ENCODE peak calls at places on chromosomes 7 and 10, in seven cellular contexts. One of them, this sample, is unnamed.

GRCh38 chr10:119940487-119940886 is 48.0 kb downstream of the SEC23IP start:
- DNase-seq in cardiac fibroblast: peak
- DNase-seq in Right ventricle myocardium inferior: no peak
- DNase-seq in stimulated activated CD4-positive, alpha-beta T cell treated with anti-CD3 and anti-CD28 coated beads, Interleukin-1b, Interleukin-23, amount 100 ng/mL, for 24 hours: no peak
- DNase-seq in NCI-H460: no peak
- DNase-seq in thoracic aorta: no peak
- DNase-seq in naive thymus-derived CD4-positive, alpha-beta T cell: no peak
- DNase-seq in this sample: no peak

GRCh38 chr10:133454204-133454893 is 604 bp downstream of the SCART1 start:
- DNase-seq in NCI-H460: no peak
- DNase-seq in naive thymus-derived CD4-positive, alpha-beta T cell: no peak
- DNase-seq in Right ventricle myocardium inferior: peak
- DNase-seq in thoracic aorta: no peak
- DNase-seq in stimulated activated CD4-positive, alpha-beta T cell treated with anti-CD3 and anti-CD28 coated beads, Interleukin-1b, Interleukin-23, amount 100 ng/mL, for 24 hours: no peak
- DNase-seq in cardiac fibroblast: no peak
- DNase-seq in this sample: peak

GRCh38 chr7:96329189-96329588 is 7.3 kb upstream of the SLC25A13 start:
- DNase-seq in cardiac fibroblast: no peak
- DNase-seq in stimulated activated CD4-positive, alpha-beta T cell treated with anti-CD3 and anti-CD28 coated beads, Interleukin-1b, Interleukin-23, amount 100 ng/mL, for 24 hours: no peak
- DNase-seq in thoracic aorta: no peak
- DNase-seq in NCI-H460: no peak
- DNase-seq in naive thymus-derived CD4-positive, alpha-beta T cell: no peak
- DNase-seq in Right ventricle myocardium inferior: no peak
- DNase-seq in this sample: no peak

GRCh38 chr10:103038570-103038969 is 120.5 kb downstream of the CNNM2 start:
- DNase-seq in Right ventricle myocardium inferior: no peak
- DNase-seq in cardiac fibroblast: no peak
- DNase-seq in thoracic aorta: no peak
- DNase-seq in stimulated activated CD4-positive, alpha-beta T cell treated with anti-CD3 and anti-CD28 coated beads, Interleukin-1b, Interleukin-23, amount 100 ng/mL, for 24 hours: no peak
- DNase-seq in NCI-H460: no peak
- DNase-seq in naive thymus-derived CD4-positive, alpha-beta T cell: no peak
- DNase-seq in this sample: no peak

GRCh38 chr7:155808551-155809331 is 3.5 kb downstream of the SHH start:
- DNase-seq in stimulated activated CD4-positive, alpha-beta T cell treated with anti-CD3 and anti-CD28 coated beads, Interleukin-1b, Interleukin-23, amount 100 ng/mL, for 24 hours: no peak
- DNase-seq in naive thymus-derived CD4-positive, alpha-beta T cell: no peak
- DNase-seq in NCI-H460: no peak
- DNase-seq in Right ventricle myocardium inferior: no peak
- DNase-seq in cardiac fibroblast: no peak
- DNase-seq in thoracic aorta: no peak
- DNase-seq in this sample: peak

GRCh38 chr7:98294798-98295382 is 13.4 kb downstream of the BRI3 start:
- DNase-seq in Right ventricle myocardium inferior: no peak
- DNase-seq in cardiac fibroblast: peak
- DNase-seq in NCI-H460: peak
- DNase-seq in thoracic aorta: no peak
- DNase-seq in stimulated activated CD4-positive, alpha-beta T cell treated with anti-CD3 and anti-CD28 coated beads, Interleukin-1b, Interleukin-23, amount 100 ng/mL, for 24 hours: peak
- DNase-seq in naive thymus-derived CD4-positive, alpha-beta T cell: no peak
- DNase-seq in this sample: peak

GRCh38 chr7:111756687-111757178 is 194.4 kb upstream of the IMMP2L start:
- DNase-seq in NCI-H460: no peak
- DNase-seq in naive thymus-derived CD4-positive, alpha-beta T cell: no peak
- DNase-seq in cardiac fibroblast: peak
- DNase-seq in stimulated activated CD4-positive, alpha-beta T cell treated with anti-CD3 and anti-CD28 coated beads, Interleukin-1b, Interleukin-23, amount 100 ng/mL, for 24 hours: no peak
- DNase-seq in thoracic aorta: no peak
- DNase-seq in Right ventricle myocardium inferior: peak
- DNase-seq in this sample: peak

GRCh38 chr7:140005754-140006503 is 56.8 kb downstream of the PARP12 start:
- DNase-seq in NCI-H460: no peak
- DNase-seq in stimulated activated CD4-positive, alpha-beta T cell treated with anti-CD3 and anti-CD28 coated beads, Interleukin-1b, Interleukin-23, amount 100 ng/mL, for 24 hours: no peak
- DNase-seq in cardiac fibroblast: peak
- DNase-seq in naive thymus-derived CD4-positive, alpha-beta T cell: no peak
- DNase-seq in Right ventricle myocardium inferior: no peak
- DNase-seq in thoracic aorta: no peak
- DNase-seq in this sample: peak

GRCh38 chr10:31146496-31147219 is 115.0 kb upstream of the ZNF438 start:
- DNase-seq in Right ventricle myocardium inferior: peak
- DNase-seq in NCI-H460: peak
- DNase-seq in naive thymus-derived CD4-positive, alpha-beta T cell: peak
- DNase-seq in stimulated activated CD4-positive, alpha-beta T cell treated with anti-CD3 and anti-CD28 coated beads, Interleukin-1b, Interleukin-23, amount 100 ng/mL, for 24 hours: no peak
- DNase-seq in thoracic aorta: no peak
- DNase-seq in cardiac fibroblast: peak
- DNase-seq in this sample: peak

GRCh38 chr7:112080441-112080840 is 125.8 kb downstream of the DOCK4 start:
- DNase-seq in naive thymus-derived CD4-positive, alpha-beta T cell: no peak
- DNase-seq in NCI-H460: peak
- DNase-seq in cardiac fibroblast: peak
- DNase-seq in stimulated activated CD4-positive, alpha-beta T cell treated with anti-CD3 and anti-CD28 coated beads, Interleukin-1b, Interleukin-23, amount 100 ng/mL, for 24 hours: no peak
- DNase-seq in thoracic aorta: no peak
- DNase-seq in Right ventricle myocardium inferior: no peak
- DNase-seq in this sample: no peak

GRCh38 chr7:44161371-44161770 is 20.2 kb upstream of the MYL7 start:
- DNase-seq in stimulated activated CD4-positive, alpha-beta T cell treated with anti-CD3 and anti-CD28 coated beads, Interleukin-1b, Interleukin-23, amount 100 ng/mL, for 24 hours: no peak
- DNase-seq in Right ventricle myocardium inferior: no peak
- DNase-seq in naive thymus-derived CD4-positive, alpha-beta T cell: no peak
- DNase-seq in NCI-H460: no peak
- DNase-seq in cardiac fibroblast: no peak
- DNase-seq in thoracic aorta: no peak
- DNase-seq in this sample: no peak

GRCh38 chr7:69683002-69683401 is 84.7 kb downstream of the AUTS2 start:
- DNase-seq in stimulated activated CD4-positive, alpha-beta T cell treated with anti-CD3 and anti-CD28 coated beads, Interleukin-1b, Interleukin-23, amount 100 ng/mL, for 24 hours: no peak
- DNase-seq in NCI-H460: no peak
- DNase-seq in naive thymus-derived CD4-positive, alpha-beta T cell: no peak
- DNase-seq in Right ventricle myocardium inferior: no peak
- DNase-seq in thoracic aorta: no peak
- DNase-seq in cardiac fibroblast: no peak
- DNase-seq in this sample: no peak

GRCh38 chr10:24440817-24441790 is 232.2 kb downstream of the KIAA1217 start:
- DNase-seq in naive thymus-derived CD4-positive, alpha-beta T cell: no peak
- DNase-seq in NCI-H460: no peak
- DNase-seq in stimulated activated CD4-positive, alpha-beta T cell treated with anti-CD3 and anti-CD28 coated beads, Interleukin-1b, Interleukin-23, amount 100 ng/mL, for 24 hours: no peak
- DNase-seq in cardiac fibroblast: peak
- DNase-seq in Right ventricle myocardium inferior: no peak
- DNase-seq in thoracic aorta: no peak
- DNase-seq in this sample: no peak

GRCh38 chr7:23907012-23907411 is 197.0 kb downstream of the STK31 start:
- DNase-seq in naive thymus-derived CD4-positive, alpha-beta T cell: no peak
- DNase-seq in stimulated activated CD4-positive, alpha-beta T cell treated with anti-CD3 and anti-CD28 coated beads, Interleukin-1b, Interleukin-23, amount 100 ng/mL, for 24 hours: no peak
- DNase-seq in Right ventricle myocardium inferior: no peak
- DNase-seq in thoracic aorta: no peak
- DNase-seq in cardiac fibroblast: peak
- DNase-seq in NCI-H460: no peak
- DNase-seq in this sample: no peak

GRCh38 chr7:137954614-137955013 is 47.3 kb downstream of the CREB3L2 start:
- DNase-seq in thoracic aorta: no peak
- DNase-seq in cardiac fibroblast: peak
- DNase-seq in Right ventricle myocardium inferior: no peak
- DNase-seq in naive thymus-derived CD4-positive, alpha-beta T cell: no peak
- DNase-seq in NCI-H460: no peak
- DNase-seq in stimulated activated CD4-positive, alpha-beta T cell treated with anti-CD3 and anti-CD28 coated beads, Interleukin-1b, Interleukin-23, amount 100 ng/mL, for 24 hours: no peak
- DNase-seq in this sample: no peak

GRCh38 chr7:18102576-18102975 is 74.9 kb upstream of the PRPS1L1 start:
- DNase-seq in thoracic aorta: no peak
- DNase-seq in cardiac fibroblast: no peak
- DNase-seq in naive thymus-derived CD4-positive, alpha-beta T cell: no peak
- DNase-seq in Right ventricle myocardium inferior: no peak
- DNase-seq in stimulated activated CD4-positive, alpha-beta T cell treated with anti-CD3 and anti-CD28 coated beads, Interleukin-1b, Interleukin-23, amount 100 ng/mL, for 24 hours: no peak
- DNase-seq in NCI-H460: no peak
- DNase-seq in this sample: no peak